ENCODE peak calls at places on chromosomes 3 and 15, in ten cellular contexts. N is NCI-H2029; B is midbrain; I is adipocyte; Q is CD4-positive, alpha-beta memory T cell; T is endodermal cell; D is NCI-H1417; S is lower leg skin; W is Peyer's patch; U is BE2C. X is an unnamed sample.

GRCh38 chr15:89150762-89151305 is 62.6 kb downstream of the ABHD2 start:
- DNase-seq in B (no peak), I (no peak), S (no peak), N (peak), Q (no peak), T (no peak), D (peak), U (no peak), W (no peak), X (no peak)

GRCh38 chr3:127551971-127552370 is 38.6 kb downstream of the TPRA1 start:
- DNase-seq in N (no peak), S (no peak), W (no peak), T (no peak), I (no peak), Q (no peak), U (peak), B (no peak), D (no peak), X (no peak)

GRCh38 chr3:21672303-21672702 is 78.7 kb downstream of the ZNF385D start:
- DNase-seq in B (no peak), Q (no peak), S (no peak), D (no peak), U (no peak), T (peak), W (no peak), N (no peak), I (peak), X (no peak)

GRCh38 chr15:39365161-39365560 is 215.7 kb upstream of the THBS1 start:
- DNase-seq in S (no peak), T (no peak), D (no peak), Q (no peak), N (no peak), U (no peak), W (no peak), I (peak), B (no peak), X (no peak)

GRCh38 chr3:139934557-139935070 is 371 bp upstream of the CLSTN2 start:
- DNase-seq in I (peak), D (peak), B (peak), N (peak), T (peak), Q (no peak), S (no peak), W (no peak), U (peak), X (peak)

GRCh38 chr15:48965972-48966371 is 2.3 kb upstream of the SHC4 start:
- DNase-seq in W (no peak), U (peak), B (no peak), N (no peak), D (no peak), I (peak), T (no peak), Q (no peak), S (no peak), X (peak)

GRCh38 chr3:127218457-127218922 is 25.6 kb downstream of the PRR23E start:
- DNase-seq in U (no peak), T (no peak), Q (no peak), S (no peak), W (no peak), D (no peak), I (no peak), N (no peak), B (no peak), X (no peak)

GRCh38 chr3:178112134-178112533 is 424.1 kb upstream of the KCNMB2 start:
- DNase-seq in W (no peak), I (no peak), B (no peak), Q (no peak), S (no peak), U (no peak), N (no peak), T (peak), D (no peak), X (no peak)

GRCh38 chr3:156033428-156033827 is 87.0 kb upstream of the KCNAB1 start:
- DNase-seq in N (no peak), W (no peak), Q (no peak), D (no peak), B (no peak), S (no peak), U (no peak), T (no peak), I (no peak), X (no peak)

GRCh38 chr3:139263798-139264197 is 80.0 kb upstream of the MRPS22 start:
- DNase-seq in S (no peak), W (no peak), Q (no peak), B (no peak), T (no peak), N (no peak), I (no peak), D (no peak), U (no peak), X (no peak)